ENCODE peak calls at places on chromosome 12, in six cellular contexts. E is CD4-positive, alpha-beta T cell; W is Caco-2; Y is epithelial cell of esophagus; F is B cell; T is cardiac muscle cell. P is an unnamed sample.

GRCh38 chr12:54983536-54984102 is 943 bp downstream of the TESPA1 start:
- DNase-seq in W (no peak), F (no peak), E (no peak), T (no peak), Y (no peak), P (no peak)

GRCh38 chr12:20370001-20370381 is 1.7 kb downstream of the PDE3A start:
- DNase-seq in F (no peak), E (no peak), T (peak; percentile 28), W (peak; percentile 45), Y (no peak), P (no peak)

GRCh38 chr12:22687677-22688076 is 62.7 kb downstream of the ETNK1 start:
- DNase-seq in Y (peak; percentile 38), F (peak; percentile 11), W (no peak), E (no peak), T (no peak), P (no peak)

GRCh38 chr12:30643366-30643765 is 52.3 kb downstream of the IPO8 start:
- DNase-seq in E (no peak), W (no peak), T (no peak), F (no peak), Y (peak; percentile 12), P (no peak)

GRCh38 chr12:28618171-28618570 is 427.9 kb downstream of the CCDC91 start:
- DNase-seq in T (no peak), E (no peak), W (no peak), F (no peak), Y (no peak), P (no peak)

GRCh38 chr12:108479364-108480070 is 35.6 kb upstream of the FICD start:
- DNase-seq in E (no peak), W (no peak), F (no peak), T (no peak), Y (peak; percentile 2), P (no peak)

GRCh38 chr12:113092478-113093408 is 36.2 kb downstream of the DTX1 start:
- DNase-seq in Y (peak; percentile 37), W (no peak), T (peak; percentile 42), F (peak; percentile 73), E (no peak), P (peak; percentile 38)

GRCh38 chr12:3154006-3154405 is 76.8 kb downstream of the TSPAN9 start:
- DNase-seq in F (no peak), E (no peak), W (no peak), T (no peak), Y (no peak), P (no peak)

GRCh38 chr12:44148936-44149335 is 313.1 kb downstream of the TMEM117 start:
- DNase-seq in T (no peak), F (no peak), Y (no peak), E (no peak), W (no peak), P (no peak)

GRCh38 chr12:116529048-116529447 is 30.1 kb upstream of the MAP1LC3B2 start:
- DNase-seq in W (peak; percentile 62), F (no peak), E (no peak), T (no peak), Y (no peak), P (peak; percentile 90)

GRCh38 chr12:27185234-27186045 is 58.6 kb upstream of the STK38L start:
- DNase-seq in W (no peak), E (no peak), Y (no peak), T (no peak), F (no peak), P (no peak)

GRCh38 chr12:75706786-75707605 is 195.6 kb upstream of the KRR1 start:
- DNase-seq in T (no peak), Y (peak; percentile 80), W (no peak), E (no peak), F (no peak), P (no peak)

GRCh38 chr12:98719515-98720504 is 74.7 kb downstream of the APAF1 start:
- DNase-seq in Y (no peak), W (no peak), E (no peak), F (no peak), T (no peak), P (no peak)

GRCh38 chr12:1594045-1594294 is 411 bp downstream of the FBXL14 start:
- DNase-seq in W (peak; percentile 71), E (no peak), F (peak; percentile 80), Y (peak; percentile 58), T (no peak), P (peak; percentile 78)

GRCh38 chr12:62919827-62920226 is 15.1 kb downstream of the PPM1H start:
- DNase-seq in E (no peak), Y (no peak), W (no peak), T (no peak), F (no peak), P (peak; percentile 68)

GRCh38 chr12:62536546-62536945 is 69.9 kb downstream of the MON2 start:
- DNase-seq in Y (no peak), F (no peak), W (no peak), T (no peak), E (no peak), P (no peak)

GRCh38 chr12:93223440-93224426 is 154.0 kb upstream of the NUDT4 start:
- DNase-seq in E (no peak), Y (peak; percentile 32), F (no peak), T (no peak), W (no peak), P (peak; percentile 53)

GRCh38 chr12:91326043-91327027 is 143.7 kb upstream of the DCN start:
- DNase-seq in W (peak; percentile 38), T (peak; percentile 63), Y (peak; percentile 46), F (peak; percentile 49), E (no peak), P (peak; percentile 20)

GRCh38 chr12:113152835-113153814 is 3.6 kb downstream of the CFAP73 start:
- DNase-seq in F (peak; percentile 66), T (peak; percentile 75), W (peak; percentile 75), E (peak; percentile 49), Y (peak; percentile 83), P (peak; percentile 67)

GRCh38 chr12:77130193-77130592 is 64.8 kb upstream of the E2F7 start:
- DNase-seq in F (no peak), Y (no peak), T (no peak), E (no peak), W (no peak), P (no peak)

GRCh38 chr12:32201996-32202395 is 95.3 kb downstream of the BICD1 start:
- DNase-seq in E (no peak), T (no peak), W (no peak), Y (no peak), F (no peak), P (no peak)

GRCh38 chr12:11580125-11580751 is 69.2 kb upstream of the ETV6 start:
- DNase-seq in Y (peak; percentile 99), F (no peak), E (no peak), W (no peak), T (no peak), P (peak; percentile 98)

GRCh38 chr12:15001733-15002471 is 29.1 kb downstream of the PDE6H start:
- DNase-seq in Y (peak; percentile 11), W (no peak), E (no peak), F (no peak), T (peak; percentile 50), P (no peak)

GRCh38 chr12:120314220-120314619 is 12.1 kb downstream of the SIRT4 start:
- DNase-seq in T (no peak), Y (no peak), F (no peak), W (no peak), E (no peak), P (no peak)

GRCh38 chr12:96313606-96314005 is 86.6 kb downstream of the CDK17 start:
- DNase-seq in T (no peak), Y (no peak), W (no peak), F (no peak), E (no peak), P (no peak)

GRCh38 chr12:131782061-131782460 is 46.1 kb upstream of the MMP17 start:
- DNase-seq in T (no peak), E (no peak), F (no peak), W (no peak), Y (no peak), P (no peak)

GRCh38 chr12:51082561-51083139 is 746 bp downstream of the CSRNP2 start:
- DNase-seq in W (no peak), Y (peak; percentile 24), T (no peak), F (peak; percentile 20), E (peak; percentile 20), P (no peak)

GRCh38 chr12:108694812-108695278 is 36.5 kb downstream of the CORO1C start:
- DNase-seq in Y (peak; percentile 86), F (no peak), E (no peak), T (no peak), W (no peak), P (no peak)

GRCh38 chr12:10339441-10339840 is 31.8 kb downstream of the KLRD1 start:
- DNase-seq in F (no peak), E (no peak), Y (peak; percentile 43), T (no peak), W (no peak), P (peak; percentile 53)

GRCh38 chr12:8784464-8784863 is 38.0 kb upstream of the A2ML1 start:
- DNase-seq in E (no peak), W (no peak), Y (no peak), T (peak; percentile 1), F (no peak), P (no peak)

GRCh38 chr12:63989301-63989845 is 144.9 kb downstream of the SRGAP1 start:
- DNase-seq in Y (no peak), F (no peak), W (no peak), T (no peak), E (no peak), P (no peak)

GRCh38 chr12:49369723-49370145 is 2.5 kb downstream of the SPATS2 start:
- DNase-seq in W (no peak), E (no peak), T (peak; percentile 55), F (peak; percentile 66), Y (peak; percentile 52), P (no peak)
- TF ChIP-seq CTCF in W (peak; percentile 44), E (no peak), T (peak; percentile 55), F (peak; percentile 47), Y (peak; percentile 50), P (no peak)

DNA sequence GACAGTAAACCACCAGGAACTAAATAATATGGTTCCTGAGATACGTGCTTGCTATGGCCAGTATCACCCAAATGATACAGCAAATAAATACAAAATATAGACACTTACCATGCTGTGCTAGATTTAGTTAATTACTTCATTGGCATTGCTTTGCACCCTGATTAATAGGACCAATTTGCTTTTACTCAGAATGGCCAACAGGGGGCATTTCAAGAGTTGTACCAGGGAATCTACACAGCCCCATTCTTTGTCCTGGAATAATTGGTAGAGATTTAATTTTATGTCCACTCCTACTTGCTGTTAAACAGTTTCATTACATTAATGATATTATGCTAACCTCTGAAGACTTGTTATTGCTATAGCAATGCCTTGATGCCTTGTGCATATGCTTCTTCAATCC is 280.8 kb downstream of the RERGL start:
- DNase-seq in F (no peak), E (no peak), Y (no peak), W (no peak), T (no peak), P (no peak)
- TF ChIP-seq CTCF in F (no peak), E (no peak), Y (no peak), W (no peak), T (no peak), P (peak; percentile 30)

GRCh38 chr12:127690161-127690560 is 576.8 kb upstream of the TMEM132C start:
- DNase-seq in T (peak; percentile 13), W (no peak), Y (no peak), F (no peak), E (no peak), P (no peak)
- TF ChIP-seq CTCF in T (no peak), W (peak; percentile 20), Y (no peak), F (no peak), E (no peak), P (peak; percentile 57)

GRCh38 chr12:65962921-65963883 is 138.9 kb downstream of the HMGA2 start:
- DNase-seq in Y (peak; percentile 51), T (peak; percentile 13), W (peak; percentile 42), F (no peak), E (no peak), P (no peak)
- TF ChIP-seq CTCF in Y (peak; percentile 31), T (peak; percentile 21), W (no peak), F (no peak), E (no peak), P (no peak)

P was measured in PC-9.